ENCODE peak calls at places on chromosomes 11 and 22, in nine cellular contexts. X is stomach, Y is transverse colon, A is suprapubic skin, F is H1, K is GM23338, D is K562, Z is spleen, R is HL-60. B is an unnamed sample.

GRCh38 chr11:62054484-62055121 is 69.2 kb upstream of the INCENP start:
- DNase-seq in D (peak; percentile 58), K (peak; percentile 45), Z (peak; percentile 29), Y (peak; percentile 72), X (peak; percentile 48), A (no peak), F (no peak), R (no peak), B (peak; percentile 38)

GRCh38 chr11:555500-556174 is 4.9 kb downstream of the LMNTD2 start:
- DNase-seq in Y (no peak), X (no peak), F (peak; percentile 63), Z (no peak), A (no peak), K (peak; percentile 54), R (no peak), D (no peak), B (no peak)

GRCh38 chr11:57349491-57350274 is 11.5 kb downstream of the P2RX3 start:
- DNase-seq in Y (peak; percentile 67), R (no peak), D (peak; percentile 86), Z (peak; percentile 90), X (peak; percentile 74), K (peak; percentile 85), A (peak; percentile 86), F (peak; percentile 98), B (no peak)

GRCh38 chr11:69797156-69797555 is 22.0 kb upstream of the FGF4 start:
- DNase-seq in F (no peak), Y (no peak), K (no peak), X (no peak), A (no peak), R (no peak), D (no peak), Z (no peak), B (no peak)

GRCh38 chr22:29635734-29636357 is 32.4 kb downstream of the NF2 start:
- DNase-seq in Y (no peak), R (peak; percentile 21), Z (no peak), K (peak; percentile 81), A (no peak), D (peak; percentile 30), X (no peak), F (no peak), B (no peak)

GRCh38 chr11:62372871-62373270 is 35.6 kb downstream of the ASRGL1 start:
- DNase-seq in K (no peak), Z (no peak), A (no peak), D (no peak), F (no peak), R (no peak), Y (no peak), X (no peak), B (no peak)

GRCh38 chr11:34576331-34576730 is 44.6 kb upstream of the EHF start:
- DNase-seq in R (no peak), X (no peak), Y (no peak), K (no peak), D (no peak), Z (no peak), F (no peak), A (no peak), B (no peak)

GRCh38 chr11:10606536-10607208 is 38.2 kb upstream of the LYVE1 start:
- DNase-seq in Y (no peak), F (no peak), Z (no peak), A (no peak), R (peak; percentile 90), K (no peak), D (no peak), X (no peak), B (no peak)

GRCh38 chr11:78140392-78141077 is 1.1 kb upstream of the ALG8 start:
- DNase-seq in Z (no peak), F (no peak), K (no peak), R (no peak), A (no peak), X (no peak), Y (no peak), D (peak; percentile 22), B (no peak)

GRCh38 chr22:48885271-48885918 is 942.3 kb downstream of the BRD1 start:
- DNase-seq in F (no peak), X (no peak), R (no peak), A (peak; percentile 64), D (no peak), Y (no peak), Z (peak; percentile 47), K (no peak), B (no peak)

DNA sequence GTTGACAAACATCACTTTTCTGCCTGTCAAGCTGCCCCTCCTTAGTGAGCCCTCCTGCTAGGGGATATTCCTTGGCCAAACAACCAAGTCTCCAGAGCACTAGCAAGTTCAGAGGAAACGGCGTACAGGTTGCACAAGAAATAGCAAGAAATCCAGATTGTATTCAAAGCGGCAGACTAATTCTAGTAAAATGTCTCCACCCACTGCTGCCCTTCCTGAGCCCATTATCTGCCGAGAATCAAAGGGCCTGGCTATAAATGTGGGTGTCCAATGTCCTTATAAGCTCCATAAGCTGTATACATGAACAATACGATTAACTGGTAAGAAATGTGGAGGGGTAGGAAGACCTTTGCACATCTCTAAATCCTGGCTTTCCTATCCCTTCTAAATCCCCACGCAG is 44.0 kb upstream of the AKIP1 start:
- DNase-seq in D (no peak), Y (no peak), F (no peak), Z (no peak), R (no peak), A (no peak), X (no peak), K (no peak), B (no peak)
- TF ChIP-seq POLR2AphosphoS5 in D (no peak), Y (no peak), F (no peak), Z (no peak), R (no peak), A (no peak), X (no peak), K (no peak), B (no peak)

DNA sequence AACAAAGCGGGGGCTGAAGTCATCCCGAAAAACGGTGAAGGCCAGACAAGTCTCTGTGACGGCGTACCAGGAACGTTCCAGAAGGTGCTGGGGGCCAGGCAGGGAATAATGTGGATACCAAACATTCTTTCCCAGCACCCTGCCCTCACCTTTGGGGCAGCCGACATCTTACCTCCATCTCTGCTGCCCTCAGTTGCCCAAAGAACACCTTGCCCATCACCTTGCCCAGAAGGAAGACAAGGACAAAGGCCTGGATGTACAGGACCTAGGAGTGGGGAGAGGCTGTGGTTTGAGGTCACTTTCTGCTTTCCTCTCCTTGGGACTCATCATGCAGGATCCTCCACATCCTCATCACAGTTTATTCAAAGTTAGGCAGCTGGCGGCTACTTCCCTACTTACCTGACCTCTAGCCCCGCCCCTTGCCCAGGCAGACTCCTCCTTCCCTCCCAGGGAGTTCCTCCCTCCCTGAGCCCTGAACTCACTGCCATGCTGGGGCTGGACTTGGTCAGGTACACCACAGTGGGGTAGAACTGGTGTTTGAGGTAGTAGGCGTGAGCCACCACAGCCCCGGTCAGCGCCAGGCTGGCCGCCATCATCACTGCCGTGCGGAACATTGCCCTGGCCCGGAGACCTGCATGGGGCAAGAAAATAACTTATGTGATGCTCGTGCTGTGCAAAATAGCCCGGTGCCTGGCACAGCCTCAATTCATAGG is 1.2 kb downstream of the SYVN1 start:
- DNase-seq in F (peak; percentile 75), K (peak; percentile 82), R (peak; percentile 83), Z (peak; percentile 93), A (no peak), X (peak; percentile 89), D (peak; percentile 71), Y (peak; percentile 92), B (no peak)
- H3K27ac ChIP-seq in F (peak overlapping the region; percentile 10), K (no peak overlapping the region), R (peak overlapping the region; percentile 99), Z (peak overlapping the region; percentile 3), A (peak overlapping the region; percentile 98), X (peak overlapping the region; percentile 94), D (peak overlapping the region; percentile 98), Y (peak overlapping the region; percentile 96), B (peak overlapping the region; percentile 99)

GRCh38 chr11:111359223-111360149 is 19.6 kb downstream of the POU2AF1 start:
- DNase-seq in X (no peak), D (no peak), K (no peak), A (no peak), R (no peak), Y (no peak), F (no peak), Z (no peak), B (no peak)
- TF ChIP-seq CTCF in X (no peak), D (no peak), K (peak; percentile 20), A (no peak), R (no peak), Y (no peak), F (no peak), Z (no peak), B (peak; percentile 36)

GRCh38 chr11:17353228-17354021 is 1.8 kb downstream of the NCR3LG1 start:
- DNase-seq in X (peak; percentile 73), R (peak; percentile 54), Y (peak; percentile 85), F (peak; percentile 84), D (peak; percentile 72), A (peak; percentile 85), Z (peak; percentile 88), K (peak; percentile 75), B (peak; percentile 27)
- TF ChIP-seq POLR2AphosphoS5 in X (peak; percentile 45), R (peak; percentile 92), Y (peak; percentile 71), F (no peak), D (peak; percentile 45), A (no peak), Z (peak; percentile 74), K (peak; percentile 20), B (peak; percentile 33)